ENCODE peak calls at places on chromosomes 13 and 19, in ten cellular contexts. One of them, this sample, is unnamed.

GRCh38 chr19:1992759-1993260 is 22.7 kb downstream of the BTBD2 start:
- DNase-seq in stomach: no peak
- DNase-seq in PC-3: peak
- DNase-seq in upper lobe of left lung: no peak
- DNase-seq in CD8-positive, alpha-beta T cell: no peak
- DNase-seq in heart right ventricle: no peak
- DNase-seq in thoracic aorta: no peak
- DNase-seq in AG10803: no peak
- DNase-seq in GM13976: no peak
- DNase-seq in endodermal cell: peak
- DNase-seq in this sample: no peak

GRCh38 chr19:43784981-43785808 is 4.4 kb upstream of the KCNN4 start:
- DNase-seq in CD8-positive, alpha-beta T cell: peak
- DNase-seq in heart right ventricle: no peak
- DNase-seq in upper lobe of left lung: peak
- DNase-seq in GM13976: peak
- DNase-seq in endodermal cell: peak
- DNase-seq in thoracic aorta: no peak
- DNase-seq in PC-3: peak
- DNase-seq in AG10803: peak
- DNase-seq in stomach: peak
- DNase-seq in this sample: peak

GRCh38 chr13:102977471-102977870 is 88.7 kb downstream of the SLC10A2 start:
- DNase-seq in stomach: no peak
- DNase-seq in PC-3: no peak
- DNase-seq in AG10803: no peak
- DNase-seq in endodermal cell: no peak
- DNase-seq in GM13976: no peak
- DNase-seq in heart right ventricle: no peak
- DNase-seq in upper lobe of left lung: no peak
- DNase-seq in thoracic aorta: no peak
- DNase-seq in CD8-positive, alpha-beta T cell: no peak
- DNase-seq in this sample: no peak

GRCh38 chr13:109483369-109483768 is 303.0 kb downstream of the IRS2 start:
- DNase-seq in heart right ventricle: no peak
- DNase-seq in AG10803: no peak
- DNase-seq in stomach: no peak
- DNase-seq in PC-3: no peak
- DNase-seq in upper lobe of left lung: no peak
- DNase-seq in CD8-positive, alpha-beta T cell: no peak
- DNase-seq in thoracic aorta: no peak
- DNase-seq in endodermal cell: no peak
- DNase-seq in GM13976: no peak
- DNase-seq in this sample: no peak

GRCh38 chr19:27735314-27735713 is 1477.6 kb downstream of the UQCRFS1 start:
- DNase-seq in PC-3: no peak
- DNase-seq in endodermal cell: peak
- DNase-seq in heart right ventricle: no peak
- DNase-seq in upper lobe of left lung: no peak
- DNase-seq in CD8-positive, alpha-beta T cell: no peak
- DNase-seq in thoracic aorta: no peak
- DNase-seq in AG10803: no peak
- DNase-seq in stomach: no peak
- DNase-seq in GM13976: no peak
- DNase-seq in this sample: no peak

GRCh38 chr13:99926014-99926731 is 45.4 kb downstream of the ZIC5 start:
- DNase-seq in upper lobe of left lung: peak
- DNase-seq in AG10803: peak
- DNase-seq in thoracic aorta: no peak
- DNase-seq in CD8-positive, alpha-beta T cell: no peak
- DNase-seq in PC-3: peak
- DNase-seq in stomach: peak
- DNase-seq in heart right ventricle: no peak
- DNase-seq in endodermal cell: no peak
- DNase-seq in GM13976: no peak
- DNase-seq in this sample: peak

GRCh38 chr13:20679879-20680278 is 23.6 kb upstream of the IL17D start:
- DNase-seq in thoracic aorta: no peak
- DNase-seq in AG10803: peak
- DNase-seq in upper lobe of left lung: no peak
- DNase-seq in stomach: no peak
- DNase-seq in GM13976: no peak
- DNase-seq in heart right ventricle: no peak
- DNase-seq in CD8-positive, alpha-beta T cell: no peak
- DNase-seq in PC-3: no peak
- DNase-seq in endodermal cell: no peak
- DNase-seq in this sample: no peak

GRCh38 chr13:26117620-26118019 is 65.8 kb upstream of the SHISA2 start:
- DNase-seq in GM13976: no peak
- DNase-seq in thoracic aorta: no peak
- DNase-seq in CD8-positive, alpha-beta T cell: no peak
- DNase-seq in PC-3: no peak
- DNase-seq in endodermal cell: no peak
- DNase-seq in upper lobe of left lung: no peak
- DNase-seq in stomach: no peak
- DNase-seq in heart right ventricle: no peak
- DNase-seq in AG10803: no peak
- DNase-seq in this sample: no peak

GRCh38 chr13:111152836-111153235 is 37.7 kb downstream of the ARHGEF7 start:
- DNase-seq in heart right ventricle: no peak
- DNase-seq in AG10803: no peak
- DNase-seq in stomach: no peak
- DNase-seq in CD8-positive, alpha-beta T cell: no peak
- DNase-seq in upper lobe of left lung: no peak
- DNase-seq in PC-3: no peak
- DNase-seq in thoracic aorta: no peak
- DNase-seq in endodermal cell: no peak
- DNase-seq in GM13976: no peak
- DNase-seq in this sample: no peak

GRCh38 chr13:111156421-111156820 is 41.3 kb downstream of the ARHGEF7 start:
- DNase-seq in AG10803: peak
- DNase-seq in heart right ventricle: no peak
- DNase-seq in upper lobe of left lung: no peak
- DNase-seq in thoracic aorta: no peak
- DNase-seq in PC-3: peak
- DNase-seq in CD8-positive, alpha-beta T cell: no peak
- DNase-seq in stomach: no peak
- DNase-seq in GM13976: no peak
- DNase-seq in endodermal cell: no peak
- DNase-seq in this sample: no peak

GRCh38 chr13:111158136-111158805 is 43.2 kb downstream of the ARHGEF7 start:
- DNase-seq in upper lobe of left lung: no peak
- DNase-seq in CD8-positive, alpha-beta T cell: no peak
- DNase-seq in heart right ventricle: no peak
- DNase-seq in endodermal cell: no peak
- DNase-seq in PC-3: peak
- DNase-seq in AG10803: peak
- DNase-seq in thoracic aorta: no peak
- DNase-seq in stomach: no peak
- DNase-seq in GM13976: no peak
- DNase-seq in this sample: no peak

GRCh38 chr13:111153279-111153976 is 38.3 kb downstream of the ARHGEF7 start:
- DNase-seq in PC-3: peak
- DNase-seq in thoracic aorta: peak
- DNase-seq in upper lobe of left lung: peak
- DNase-seq in stomach: peak
- DNase-seq in CD8-positive, alpha-beta T cell: peak
- DNase-seq in heart right ventricle: peak
- DNase-seq in AG10803: peak
- DNase-seq in GM13976: peak
- DNase-seq in endodermal cell: peak
- DNase-seq in this sample: peak

DNA sequence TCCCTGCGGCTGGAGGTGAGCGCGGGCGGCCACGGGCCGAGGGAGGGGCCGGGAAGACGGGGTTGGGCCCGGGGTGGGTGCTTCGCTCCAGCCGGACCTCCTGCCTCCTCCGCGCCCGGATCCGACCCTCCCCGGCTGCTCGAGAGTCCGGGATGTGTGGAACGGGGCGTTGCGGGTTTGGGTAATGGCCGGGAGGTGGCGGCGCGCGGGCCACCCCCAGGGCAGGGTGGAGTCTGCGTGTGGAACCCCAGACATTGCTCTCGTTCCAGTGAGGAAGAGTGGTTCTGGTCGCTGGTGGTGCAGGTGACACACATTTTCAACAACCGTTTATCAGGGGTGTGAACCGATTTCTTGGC is 38.8 kb downstream of the ARHGEF7 start:
- DNase-seq in thoracic aorta: no peak
- DNase-seq in endodermal cell: no peak
- DNase-seq in stomach: no peak
- DNase-seq in PC-3: peak
- DNase-seq in GM13976: no peak
- DNase-seq in heart right ventricle: peak
- DNase-seq in upper lobe of left lung: peak
- DNase-seq in AG10803: peak
- DNase-seq in CD8-positive, alpha-beta T cell: peak
- DNase-seq in this sample: no peak
- TF ChIP-seq CTCF in thoracic aorta: peak
- TF ChIP-seq CTCF in endodermal cell: peak
- TF ChIP-seq CTCF in stomach: no peak
- TF ChIP-seq CTCF in PC-3: no peak
- TF ChIP-seq CTCF in GM13976: peak
- TF ChIP-seq CTCF in heart right ventricle: no peak
- TF ChIP-seq CTCF in upper lobe of left lung: peak
- TF ChIP-seq CTCF in AG10803: peak
- TF ChIP-seq CTCF in CD8-positive, alpha-beta T cell: no peak
- TF ChIP-seq CTCF in this sample: peak

DNA sequence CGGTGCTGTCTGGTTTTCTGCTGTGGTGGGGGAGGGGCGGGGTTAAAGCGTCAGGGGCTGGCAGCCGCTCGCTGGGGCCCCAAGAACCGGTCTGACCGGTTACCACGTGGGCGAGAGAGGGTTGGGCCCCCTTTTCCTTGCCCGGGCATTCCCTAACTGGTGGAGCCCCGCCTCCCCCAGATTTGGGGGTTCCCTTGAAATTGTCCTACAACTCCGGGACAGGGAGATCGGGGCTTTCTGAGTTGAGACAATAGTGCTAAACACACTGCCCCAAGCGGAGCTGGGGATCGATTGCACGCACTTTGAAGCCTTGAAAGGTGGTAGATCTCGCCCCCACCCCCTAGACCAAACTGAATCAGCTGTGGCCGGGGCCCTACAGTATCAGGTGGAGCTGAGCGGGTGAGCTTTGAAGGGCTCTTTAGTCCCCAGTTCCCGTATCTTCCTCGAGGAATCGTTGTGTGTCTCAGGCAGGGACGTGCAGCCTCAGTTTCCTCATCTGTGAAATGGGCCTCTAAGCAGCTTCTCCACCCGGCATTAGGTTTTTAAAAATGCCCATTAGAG is 4.8 kb downstream of the IER2 start:
- DNase-seq in heart right ventricle: no peak
- DNase-seq in AG10803: peak
- DNase-seq in thoracic aorta: no peak
- DNase-seq in CD8-positive, alpha-beta T cell: peak
- DNase-seq in upper lobe of left lung: peak
- DNase-seq in PC-3: peak
- DNase-seq in GM13976: peak
- DNase-seq in endodermal cell: peak
- DNase-seq in stomach: peak
- DNase-seq in this sample: peak
- TF ChIP-seq CTCF in heart right ventricle: no peak
- TF ChIP-seq CTCF in AG10803: peak
- TF ChIP-seq CTCF in thoracic aorta: no peak
- TF ChIP-seq CTCF in CD8-positive, alpha-beta T cell: peak
- TF ChIP-seq CTCF in upper lobe of left lung: no peak
- TF ChIP-seq CTCF in PC-3: peak
- TF ChIP-seq CTCF in GM13976: peak
- TF ChIP-seq CTCF in endodermal cell: peak
- TF ChIP-seq CTCF in stomach: no peak
- TF ChIP-seq CTCF in this sample: peak

DNA sequence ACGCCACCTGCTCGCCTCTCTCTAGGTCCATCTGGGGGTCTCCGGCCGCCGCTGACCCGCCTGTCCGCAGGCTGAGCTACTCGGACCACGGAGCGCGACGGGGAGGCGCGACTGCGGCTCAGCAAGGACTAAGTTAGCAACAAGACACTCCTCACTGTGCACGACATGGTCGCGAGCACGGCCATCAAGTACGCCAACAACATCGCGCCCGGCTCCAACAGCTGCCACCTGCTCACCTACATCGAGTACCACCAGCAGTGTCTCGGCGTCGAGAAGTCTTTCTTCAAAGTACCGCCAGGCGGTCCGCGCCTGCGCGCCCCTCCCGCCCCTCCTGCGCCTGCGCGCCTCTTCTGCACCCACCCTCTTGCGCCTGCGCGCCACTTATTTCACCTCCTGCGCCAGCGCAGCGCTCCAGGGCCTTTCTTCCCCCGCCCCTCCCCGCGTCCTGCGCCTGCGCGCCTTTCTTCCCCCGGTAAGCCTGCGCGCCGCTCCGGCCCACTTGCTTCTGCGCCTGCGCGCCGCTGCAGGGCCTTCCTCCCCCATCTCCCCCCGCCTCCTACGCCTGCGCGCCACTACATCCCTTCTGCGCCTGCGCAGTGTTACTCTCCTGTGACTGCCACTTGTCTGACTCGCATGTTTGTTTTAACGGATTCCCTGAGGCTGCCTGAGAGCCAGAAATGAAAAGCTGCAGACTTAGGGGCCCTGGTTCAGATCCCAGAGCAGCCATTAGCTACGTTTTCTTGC is 63.9 kb downstream of the ACSBG2 start:
- DNase-seq in endodermal cell: peak
- DNase-seq in thoracic aorta: peak
- DNase-seq in AG10803: peak
- DNase-seq in heart right ventricle: peak
- DNase-seq in stomach: peak
- DNase-seq in PC-3: peak
- DNase-seq in GM13976: peak
- DNase-seq in CD8-positive, alpha-beta T cell: peak
- DNase-seq in upper lobe of left lung: peak
- DNase-seq in this sample: peak
- TF ChIP-seq CTCF in endodermal cell: peak
- TF ChIP-seq CTCF in thoracic aorta: peak
- TF ChIP-seq CTCF in AG10803: peak
- TF ChIP-seq CTCF in heart right ventricle: peak
- TF ChIP-seq CTCF in stomach: peak
- TF ChIP-seq CTCF in PC-3: no peak
- TF ChIP-seq CTCF in GM13976: no peak
- TF ChIP-seq CTCF in CD8-positive, alpha-beta T cell: peak
- TF ChIP-seq CTCF in upper lobe of left lung: peak
- TF ChIP-seq CTCF in this sample: peak

GRCh38 chr19:48958006-48958405 is 3.3 kb downstream of the BAX start:
- DNase-seq in CD8-positive, alpha-beta T cell: no peak
- DNase-seq in thoracic aorta: no peak
- DNase-seq in heart right ventricle: no peak
- DNase-seq in AG10803: no peak
- DNase-seq in GM13976: no peak
- DNase-seq in PC-3: no peak
- DNase-seq in upper lobe of left lung: no peak
- DNase-seq in endodermal cell: no peak
- DNase-seq in stomach: no peak
- DNase-seq in this sample: no peak

GRCh38 chr19:48961673-48962028 is 3.5 kb upstream of the FTL start:
- DNase-seq in GM13976: no peak
- DNase-seq in AG10803: no peak
- DNase-seq in PC-3: no peak
- DNase-seq in stomach: no peak
- DNase-seq in CD8-positive, alpha-beta T cell: no peak
- DNase-seq in upper lobe of left lung: no peak
- DNase-seq in thoracic aorta: no peak
- DNase-seq in endodermal cell: peak
- DNase-seq in heart right ventricle: no peak
- DNase-seq in this sample: no peak

GRCh38 chr19:48962029-48962848 is 2.9 kb upstream of the FTL start:
- DNase-seq in upper lobe of left lung: peak
- DNase-seq in GM13976: peak
- DNase-seq in heart right ventricle: peak
- DNase-seq in PC-3: peak
- DNase-seq in stomach: peak
- DNase-seq in AG10803: no peak
- DNase-seq in CD8-positive, alpha-beta T cell: peak
- DNase-seq in thoracic aorta: no peak
- DNase-seq in endodermal cell: peak
- DNase-seq in this sample: no peak

GRCh38 chr19:48961051-48961649 is 4.0 kb upstream of the FTL start:
- DNase-seq in upper lobe of left lung: no peak
- DNase-seq in PC-3: no peak
- DNase-seq in AG10803: no peak
- DNase-seq in endodermal cell: no peak
- DNase-seq in heart right ventricle: no peak
- DNase-seq in CD8-positive, alpha-beta T cell: no peak
- DNase-seq in GM13976: no peak
- DNase-seq in stomach: no peak
- DNase-seq in thoracic aorta: no peak
- DNase-seq in this sample: no peak

DNA sequence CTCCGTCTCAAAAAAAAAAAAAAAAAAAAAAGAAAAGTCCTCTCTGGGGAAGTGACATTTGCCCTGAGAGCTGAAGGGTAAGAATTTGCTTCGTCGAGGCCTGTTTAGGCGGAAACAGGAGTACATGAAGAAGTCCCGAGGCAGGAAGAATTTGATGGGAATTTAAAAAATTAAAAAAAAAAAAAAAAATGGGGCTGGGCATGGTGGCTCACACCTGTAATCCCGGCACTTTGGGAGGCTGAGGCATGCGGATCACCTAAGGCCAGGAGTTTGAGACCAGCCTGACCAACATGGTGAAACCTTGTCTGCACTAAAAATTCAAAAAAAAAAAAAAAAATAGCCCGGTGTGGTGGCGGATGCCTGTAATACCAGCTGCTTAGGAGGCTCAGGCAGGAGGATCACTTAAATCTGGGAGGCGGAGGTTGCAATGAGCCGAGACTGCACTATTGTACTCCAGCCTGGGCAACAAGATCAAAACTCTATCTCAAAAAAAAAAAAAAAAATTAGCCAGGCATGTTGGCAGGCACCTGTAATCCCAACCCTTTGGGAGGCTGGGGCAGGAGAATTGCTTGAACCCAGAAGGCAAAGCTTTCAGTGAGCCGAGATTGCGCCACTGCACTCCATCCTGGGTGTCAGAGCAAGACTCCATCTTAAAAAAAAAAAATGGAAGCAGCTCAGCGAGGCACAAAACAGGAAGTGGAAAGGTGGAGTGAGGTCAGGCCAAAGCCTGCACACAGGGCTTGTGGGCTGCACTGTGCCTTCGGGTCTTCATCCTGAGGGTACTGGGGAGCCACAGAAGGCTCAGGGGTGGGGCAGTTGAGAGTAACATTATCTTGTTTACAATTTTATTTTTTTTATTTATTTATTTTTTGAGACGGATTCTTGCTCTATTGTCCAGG is 4.9 kb downstream of the BAX start:
- DNase-seq in thoracic aorta: no peak
- DNase-seq in PC-3: no peak
- DNase-seq in AG10803: no peak
- DNase-seq in heart right ventricle: no peak
- DNase-seq in endodermal cell: no peak
- DNase-seq in GM13976: no peak
- DNase-seq in upper lobe of left lung: no peak
- DNase-seq in stomach: no peak
- DNase-seq in CD8-positive, alpha-beta T cell: no peak
- DNase-seq in this sample: no peak
- TF ChIP-seq CTCF in thoracic aorta: no peak
- TF ChIP-seq CTCF in PC-3: no peak
- TF ChIP-seq CTCF in AG10803: no peak
- TF ChIP-seq CTCF in heart right ventricle: no peak
- TF ChIP-seq CTCF in endodermal cell: no peak
- TF ChIP-seq CTCF in GM13976: no peak
- TF ChIP-seq CTCF in upper lobe of left lung: no peak
- TF ChIP-seq CTCF in stomach: no peak
- TF ChIP-seq CTCF in CD8-positive, alpha-beta T cell: no peak
- TF ChIP-seq CTCF in this sample: no peak

This sample was measured in HFFc6.